ENCODE peak calls at places on chromosome 5, in seven cellular contexts. One of them, this sample, is unnamed.

GRCh38 chr5:154465169-154465568 is 12.9 kb downstream of the HAND1 start:
- DNase-seq in mammary epithelial cell: peak; percentile 70
- DNase-seq in endothelial cell of umbilical vein: no peak
- DNase-seq in gastrocnemius medialis: no peak
- DNase-seq in foreskin fibroblast: peak; percentile 85
- DNase-seq in choroid plexus epithelial cell: peak; percentile 71
- DNase-seq in neuronal stem cell: no peak
- DNase-seq in this sample: no peak

GRCh38 chr5:102760815-102761214 is 5.7 kb downstream of the PAM start:
- DNase-seq in mammary epithelial cell: no peak
- DNase-seq in endothelial cell of umbilical vein: peak; percentile 18
- DNase-seq in gastrocnemius medialis: no peak
- DNase-seq in foreskin fibroblast: peak; percentile 32
- DNase-seq in choroid plexus epithelial cell: peak; percentile 51
- DNase-seq in neuronal stem cell: no peak
- DNase-seq in this sample: no peak

GRCh38 chr5:81402180-81402930 is 8.4 kb upstream of the ACOT12 start:
- DNase-seq in mammary epithelial cell: no peak
- DNase-seq in endothelial cell of umbilical vein: no peak
- DNase-seq in gastrocnemius medialis: no peak
- DNase-seq in foreskin fibroblast: no peak
- DNase-seq in choroid plexus epithelial cell: no peak
- DNase-seq in neuronal stem cell: no peak
- DNase-seq in this sample: no peak

GRCh38 chr5:122311400-122311887 is 593 bp upstream of the SNCAIP start:
- DNase-seq in mammary epithelial cell: no peak
- DNase-seq in endothelial cell of umbilical vein: peak; percentile 47
- DNase-seq in gastrocnemius medialis: no peak
- DNase-seq in foreskin fibroblast: no peak
- DNase-seq in choroid plexus epithelial cell: no peak
- DNase-seq in neuronal stem cell: peak; percentile 23
- DNase-seq in this sample: no peak

GRCh38 chr5:180608572-180609310 is 17.4 kb upstream of the SCGB3A1 start:
- DNase-seq in mammary epithelial cell: no peak
- DNase-seq in endothelial cell of umbilical vein: no peak
- DNase-seq in gastrocnemius medialis: no peak
- DNase-seq in foreskin fibroblast: no peak
- DNase-seq in choroid plexus epithelial cell: no peak
- DNase-seq in neuronal stem cell: no peak
- DNase-seq in this sample: no peak

GRCh38 chr5:18487928-18488480 is 853.7 kb downstream of the TAF11L14 start:
- DNase-seq in mammary epithelial cell: no peak
- DNase-seq in endothelial cell of umbilical vein: no peak
- DNase-seq in gastrocnemius medialis: no peak
- DNase-seq in foreskin fibroblast: no peak
- DNase-seq in choroid plexus epithelial cell: no peak
- DNase-seq in neuronal stem cell: no peak
- DNase-seq in this sample: no peak

GRCh38 chr5:141665995-141666940 is 15.1 kb upstream of the FCHSD1 start:
- DNase-seq in mammary epithelial cell: no peak
- DNase-seq in endothelial cell of umbilical vein: no peak
- DNase-seq in gastrocnemius medialis: no peak
- DNase-seq in foreskin fibroblast: no peak
- DNase-seq in choroid plexus epithelial cell: no peak
- DNase-seq in neuronal stem cell: no peak
- DNase-seq in this sample: no peak

GRCh38 chr5:16974981-16975380 is 38.9 kb upstream of the MYO10 start:
- DNase-seq in mammary epithelial cell: no peak
- DNase-seq in endothelial cell of umbilical vein: no peak
- DNase-seq in gastrocnemius medialis: no peak
- DNase-seq in foreskin fibroblast: no peak
- DNase-seq in choroid plexus epithelial cell: no peak
- DNase-seq in neuronal stem cell: no peak
- DNase-seq in this sample: no peak

GRCh38 chr5:140356878-140357730 is 2.9 kb upstream of the SLC4A9 start:
- DNase-seq in mammary epithelial cell: no peak
- DNase-seq in endothelial cell of umbilical vein: no peak
- DNase-seq in gastrocnemius medialis: no peak
- DNase-seq in foreskin fibroblast: no peak
- DNase-seq in choroid plexus epithelial cell: no peak
- DNase-seq in neuronal stem cell: no peak
- DNase-seq in this sample: no peak

GRCh38 chr5:178859625-178860521 is at the start of gene ZNF354B:
- DNase-seq in mammary epithelial cell: peak; percentile 91
- DNase-seq in endothelial cell of umbilical vein: peak; percentile 98
- DNase-seq in gastrocnemius medialis: peak; percentile 86
- DNase-seq in foreskin fibroblast: peak; percentile 93
- DNase-seq in choroid plexus epithelial cell: peak; percentile 97
- DNase-seq in neuronal stem cell: peak; percentile 87
- DNase-seq in this sample: peak; percentile 89

GRCh38 chr5:10892135-10892910 is 131.3 kb upstream of the DAP start:
- DNase-seq in mammary epithelial cell: peak; percentile 39
- DNase-seq in endothelial cell of umbilical vein: no peak
- DNase-seq in gastrocnemius medialis: no peak
- DNase-seq in foreskin fibroblast: no peak
- DNase-seq in choroid plexus epithelial cell: no peak
- DNase-seq in neuronal stem cell: no peak
- DNase-seq in this sample: no peak

GRCh38 chr5:167244583-167244982 is 1046.9 kb upstream of the WWC1 start:
- DNase-seq in mammary epithelial cell: no peak
- DNase-seq in endothelial cell of umbilical vein: no peak
- DNase-seq in gastrocnemius medialis: no peak
- DNase-seq in foreskin fibroblast: no peak
- DNase-seq in choroid plexus epithelial cell: peak; percentile 26
- DNase-seq in neuronal stem cell: peak; percentile 61
- DNase-seq in this sample: peak; percentile 37

GRCh38 chr5:96537386-96537785 is 104.3 kb upstream of the PCSK1 start:
- DNase-seq in mammary epithelial cell: peak; percentile 53
- DNase-seq in endothelial cell of umbilical vein: peak; percentile 87
- DNase-seq in gastrocnemius medialis: no peak
- DNase-seq in foreskin fibroblast: peak; percentile 67
- DNase-seq in choroid plexus epithelial cell: peak; percentile 90
- DNase-seq in neuronal stem cell: no peak
- DNase-seq in this sample: no peak

GRCh38 chr5:24703934-24704333 is 59.2 kb upstream of the CDH10 start:
- DNase-seq in mammary epithelial cell: no peak
- DNase-seq in endothelial cell of umbilical vein: no peak
- DNase-seq in gastrocnemius medialis: no peak
- DNase-seq in foreskin fibroblast: no peak
- DNase-seq in choroid plexus epithelial cell: no peak
- DNase-seq in neuronal stem cell: no peak
- DNase-seq in this sample: no peak

GRCh38 chr5:10885026-10885425 is 124.0 kb upstream of the DAP start:
- DNase-seq in mammary epithelial cell: peak; percentile 51
- DNase-seq in endothelial cell of umbilical vein: no peak
- DNase-seq in gastrocnemius medialis: no peak
- DNase-seq in foreskin fibroblast: peak; percentile 42
- DNase-seq in choroid plexus epithelial cell: peak; percentile 11
- DNase-seq in neuronal stem cell: no peak
- DNase-seq in this sample: no peak

GRCh38 chr5:55440188-55440646 is 94.5 kb downstream of the PLPP1 start:
- DNase-seq in mammary epithelial cell: peak; percentile 69
- DNase-seq in endothelial cell of umbilical vein: no peak
- DNase-seq in gastrocnemius medialis: no peak
- DNase-seq in foreskin fibroblast: peak; percentile 78
- DNase-seq in choroid plexus epithelial cell: peak; percentile 32
- DNase-seq in neuronal stem cell: no peak
- DNase-seq in this sample: no peak

GRCh38 chr5:45274241-45274640 is 421.9 kb downstream of the HCN1 start:
- DNase-seq in mammary epithelial cell: no peak
- DNase-seq in endothelial cell of umbilical vein: no peak
- DNase-seq in gastrocnemius medialis: no peak
- DNase-seq in foreskin fibroblast: no peak
- DNase-seq in choroid plexus epithelial cell: no peak
- DNase-seq in neuronal stem cell: no peak
- DNase-seq in this sample: no peak

GRCh38 chr5:34803974-34804373 is 35.0 kb upstream of the TTC23L start:
- DNase-seq in mammary epithelial cell: no peak
- DNase-seq in endothelial cell of umbilical vein: no peak
- DNase-seq in gastrocnemius medialis: no peak
- DNase-seq in foreskin fibroblast: no peak
- DNase-seq in choroid plexus epithelial cell: peak; percentile 80
- DNase-seq in neuronal stem cell: no peak
- DNase-seq in this sample: no peak

GRCh38 chr5:3709724-3710348 is 114.2 kb downstream of the IRX1 start:
- DNase-seq in mammary epithelial cell: no peak
- DNase-seq in endothelial cell of umbilical vein: no peak
- DNase-seq in gastrocnemius medialis: no peak
- DNase-seq in foreskin fibroblast: no peak
- DNase-seq in choroid plexus epithelial cell: no peak
- DNase-seq in neuronal stem cell: no peak
- DNase-seq in this sample: no peak

GRCh38 chr5:1016036-1016435 is 7.4 kb downstream of the NKD2 start:
- DNase-seq in mammary epithelial cell: no peak
- DNase-seq in endothelial cell of umbilical vein: no peak
- DNase-seq in gastrocnemius medialis: no peak
- DNase-seq in foreskin fibroblast: no peak
- DNase-seq in choroid plexus epithelial cell: no peak
- DNase-seq in neuronal stem cell: no peak
- DNase-seq in this sample: no peak

GRCh38 chr5:125331987-125332628 is 585.7 kb upstream of the ZNF608 start:
- DNase-seq in mammary epithelial cell: no peak
- DNase-seq in endothelial cell of umbilical vein: no peak
- DNase-seq in gastrocnemius medialis: no peak
- DNase-seq in foreskin fibroblast: no peak
- DNase-seq in choroid plexus epithelial cell: no peak
- DNase-seq in neuronal stem cell: no peak
- DNase-seq in this sample: no peak

GRCh38 chr5:110865400-110866094 is 126.7 kb downstream of the SLC25A46 start:
- DNase-seq in mammary epithelial cell: peak; percentile 58
- DNase-seq in endothelial cell of umbilical vein: peak; percentile 7
- DNase-seq in gastrocnemius medialis: no peak
- DNase-seq in foreskin fibroblast: no peak
- DNase-seq in choroid plexus epithelial cell: peak; percentile 76
- DNase-seq in neuronal stem cell: peak; percentile 37
- DNase-seq in this sample: peak; percentile 58

GRCh38 chr5:108727154-108727638 is 20.5 kb upstream of the FER start:
- DNase-seq in mammary epithelial cell: no peak
- DNase-seq in endothelial cell of umbilical vein: no peak
- DNase-seq in gastrocnemius medialis: peak; percentile 24
- DNase-seq in foreskin fibroblast: no peak
- DNase-seq in choroid plexus epithelial cell: peak; percentile 26
- DNase-seq in neuronal stem cell: no peak
- DNase-seq in this sample: no peak

GRCh38 chr5:108681079-108681921 is 66.4 kb upstream of the FER start:
- DNase-seq in mammary epithelial cell: peak; percentile 56
- DNase-seq in endothelial cell of umbilical vein: peak; percentile 81
- DNase-seq in gastrocnemius medialis: no peak
- DNase-seq in foreskin fibroblast: peak; percentile 48
- DNase-seq in choroid plexus epithelial cell: peak; percentile 91
- DNase-seq in neuronal stem cell: peak; percentile 35
- DNase-seq in this sample: peak; percentile 45

GRCh38 chr5:135041145-135041587 is 7.1 kb upstream of the PITX1 start:
- DNase-seq in mammary epithelial cell: no peak
- DNase-seq in endothelial cell of umbilical vein: no peak
- DNase-seq in gastrocnemius medialis: no peak
- DNase-seq in foreskin fibroblast: no peak
- DNase-seq in choroid plexus epithelial cell: no peak
- DNase-seq in neuronal stem cell: no peak
- DNase-seq in this sample: no peak
- H3K4me3 ChIP-seq in mammary epithelial cell: no peak overlapping the region
- H3K4me3 ChIP-seq in endothelial cell of umbilical vein: no peak overlapping the region
- H3K4me3 ChIP-seq in gastrocnemius medialis: no peak overlapping the region
- H3K4me3 ChIP-seq in foreskin fibroblast: no peak overlapping the region
- H3K4me3 ChIP-seq in choroid plexus epithelial cell: no peak overlapping the region
- H3K4me3 ChIP-seq in neuronal stem cell: peak overlapping the region; percentile 1
- H3K4me3 ChIP-seq in this sample: no peak overlapping the region

GRCh38 chr5:151695464-151695863 is 8.7 kb upstream of the SPARC start:
- DNase-seq in mammary epithelial cell: no peak
- DNase-seq in endothelial cell of umbilical vein: no peak
- DNase-seq in gastrocnemius medialis: no peak
- DNase-seq in foreskin fibroblast: no peak
- DNase-seq in choroid plexus epithelial cell: peak; percentile 17
- DNase-seq in neuronal stem cell: no peak
- DNase-seq in this sample: no peak

GRCh38 chr5:151694035-151694485 is 7.3 kb upstream of the SPARC start:
- DNase-seq in mammary epithelial cell: peak; percentile 92
- DNase-seq in endothelial cell of umbilical vein: no peak
- DNase-seq in gastrocnemius medialis: no peak
- DNase-seq in foreskin fibroblast: no peak
- DNase-seq in choroid plexus epithelial cell: no peak
- DNase-seq in neuronal stem cell: no peak
- DNase-seq in this sample: no peak

GRCh38 chr5:151697452-151697851 is 10.7 kb upstream of the SPARC start:
- DNase-seq in mammary epithelial cell: no peak
- DNase-seq in endothelial cell of umbilical vein: no peak
- DNase-seq in gastrocnemius medialis: no peak
- DNase-seq in foreskin fibroblast: no peak
- DNase-seq in choroid plexus epithelial cell: no peak
- DNase-seq in neuronal stem cell: no peak
- DNase-seq in this sample: no peak

GRCh38 chr5:151699071-151699901 is 12.6 kb upstream of the SPARC start:
- DNase-seq in mammary epithelial cell: peak; percentile 83
- DNase-seq in endothelial cell of umbilical vein: peak; percentile 94
- DNase-seq in gastrocnemius medialis: peak; percentile 20
- DNase-seq in foreskin fibroblast: peak; percentile 99
- DNase-seq in choroid plexus epithelial cell: peak; percentile 98
- DNase-seq in neuronal stem cell: no peak
- DNase-seq in this sample: no peak

GRCh38 chr5:151696470-151697061 is 9.9 kb upstream of the SPARC start:
- DNase-seq in mammary epithelial cell: peak; percentile 75
- DNase-seq in endothelial cell of umbilical vein: no peak
- DNase-seq in gastrocnemius medialis: peak; percentile 37
- DNase-seq in foreskin fibroblast: peak; percentile 98
- DNase-seq in choroid plexus epithelial cell: peak; percentile 97
- DNase-seq in neuronal stem cell: no peak
- DNase-seq in this sample: no peak
- H3K4me3 ChIP-seq in mammary epithelial cell: no peak overlapping the region
- H3K4me3 ChIP-seq in endothelial cell of umbilical vein: no peak overlapping the region
- H3K4me3 ChIP-seq in gastrocnemius medialis: peak overlapping the region; percentile 13
- H3K4me3 ChIP-seq in foreskin fibroblast: peak overlapping the region; percentile 22
- H3K4me3 ChIP-seq in choroid plexus epithelial cell: peak overlapping the region; percentile 9
- H3K4me3 ChIP-seq in neuronal stem cell: no peak overlapping the region
- H3K4me3 ChIP-seq in this sample: no peak overlapping the region

GRCh38 chr5:36724429-36725332 is 118.3 kb downstream of the SLC1A3 start:
- DNase-seq in mammary epithelial cell: no peak
- DNase-seq in endothelial cell of umbilical vein: no peak
- DNase-seq in gastrocnemius medialis: no peak
- DNase-seq in foreskin fibroblast: no peak
- DNase-seq in choroid plexus epithelial cell: no peak
- DNase-seq in neuronal stem cell: no peak
- DNase-seq in this sample: no peak
- H3K4me3 ChIP-seq in mammary epithelial cell: no peak overlapping the region
- H3K4me3 ChIP-seq in endothelial cell of umbilical vein: no peak overlapping the region
- H3K4me3 ChIP-seq in gastrocnemius medialis: no peak overlapping the region
- H3K4me3 ChIP-seq in foreskin fibroblast: no peak overlapping the region
- H3K4me3 ChIP-seq in choroid plexus epithelial cell: no peak overlapping the region
- H3K4me3 ChIP-seq in neuronal stem cell: no peak overlapping the region
- H3K4me3 ChIP-seq in this sample: no peak overlapping the region

DNA sequence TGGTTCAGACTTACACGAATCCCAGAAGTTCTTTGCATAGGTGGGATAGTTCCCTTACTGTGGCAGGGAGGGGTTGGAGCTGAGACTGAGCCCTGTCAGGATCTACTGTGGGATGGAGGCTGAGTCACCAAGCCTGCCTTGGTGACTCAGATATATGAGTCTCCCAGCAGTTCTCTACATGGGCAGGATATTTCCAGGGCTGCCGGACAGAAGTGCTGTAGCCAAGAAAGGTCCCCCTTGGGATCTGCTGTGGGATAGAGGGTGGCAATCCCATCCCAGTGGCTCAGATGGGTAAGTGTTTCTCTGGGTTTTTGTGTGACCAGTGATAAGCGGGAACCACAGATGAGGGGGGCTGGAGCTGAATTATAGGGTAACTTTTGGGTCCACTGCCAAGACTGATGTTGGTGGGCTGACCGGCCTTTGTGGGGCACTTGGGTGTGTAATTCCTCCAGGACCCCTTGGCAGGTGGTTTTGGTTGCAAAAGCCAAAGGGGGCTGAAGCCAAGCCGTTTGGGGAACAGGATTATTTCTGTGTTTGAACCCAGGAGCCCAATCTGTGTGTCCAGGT is 18.7 kb downstream of the XRCC4 start:
- DNase-seq in mammary epithelial cell: peak; percentile 80
- DNase-seq in endothelial cell of umbilical vein: peak; percentile 51
- DNase-seq in gastrocnemius medialis: no peak
- DNase-seq in foreskin fibroblast: peak; percentile 82
- DNase-seq in choroid plexus epithelial cell: peak; percentile 61
- DNase-seq in neuronal stem cell: no peak
- DNase-seq in this sample: no peak
- H3K4me3 ChIP-seq in mammary epithelial cell: no peak overlapping the region
- H3K4me3 ChIP-seq in endothelial cell of umbilical vein: no peak overlapping the region
- H3K4me3 ChIP-seq in gastrocnemius medialis: no peak overlapping the region
- H3K4me3 ChIP-seq in foreskin fibroblast: no peak overlapping the region
- H3K4me3 ChIP-seq in choroid plexus epithelial cell: no peak overlapping the region
- H3K4me3 ChIP-seq in neuronal stem cell: no peak overlapping the region
- H3K4me3 ChIP-seq in this sample: no peak overlapping the region

This sample was measured in iPS DF 6.9.